ENCODE peak calls at places on chromosomes 7 and 10, in six cellular contexts. F, Y, J, W, T and U are unnamed samples.

GRCh38 chr7:82506702-82507101 is 63.1 kb upstream of the CACNA2D1 start:
- DNase-seq in F (peak), Y (peak), J (no peak), W (no peak), T (no peak), U (no peak)

GRCh38 chr7:46606771-46607170 is 685.7 kb upstream of the IGFBP3 start:
- DNase-seq in F (no peak), Y (no peak), J (no peak), W (no peak), T (no peak), U (no peak)

GRCh38 chr7:25647007-25647406 is 418.7 kb upstream of the NPVF start:
- DNase-seq in F (no peak), Y (no peak), J (no peak), W (no peak), T (no peak), U (no peak)

GRCh38 chr7:94907026-94907419 is 371 bp upstream of the PPP1R9A start:
- DNase-seq in F (no peak), Y (no peak), J (no peak), W (no peak), T (no peak), U (no peak)

GRCh38 chr10:30040597-30040996 is 18.8 kb downstream of the JCAD start:
- DNase-seq in F (no peak), Y (no peak), J (no peak), W (no peak), T (no peak), U (no peak)

GRCh38 chr7:158606671-158607424 is 19.2 kb upstream of the PTPRN2 start:
- DNase-seq in F (no peak), Y (no peak), J (no peak), W (no peak), T (no peak), U (no peak)

GRCh38 chr7:11077816-11078215 is 104.1 kb downstream of the PHF14 start:
- DNase-seq in F (no peak), Y (no peak), J (no peak), W (no peak), T (no peak), U (no peak)

GRCh38 chr10:133257489-133258065 is 19.1 kb downstream of the ADAM8 start:
- DNase-seq in F (no peak), Y (peak), J (peak), W (peak), T (peak), U (no peak)

GRCh38 chr7:21616796-21617436 is 74.1 kb downstream of the DNAH11 start:
- DNase-seq in F (peak), Y (no peak), J (no peak), W (no peak), T (no peak), U (no peak)

GRCh38 chr7:47291461-47292051 is 290.4 kb downstream of the TNS3 start:
- DNase-seq in F (peak), Y (no peak), J (no peak), W (no peak), T (no peak), U (no peak)

GRCh38 chr7:18361756-18362155 is 133.8 kb upstream of the HDAC9 start:
- DNase-seq in F (no peak), Y (no peak), J (no peak), W (peak), T (peak), U (no peak)

GRCh38 chr7:38881947-38882684 is 26.9 kb downstream of the VPS41 start:
- DNase-seq in F (no peak), Y (no peak), J (no peak), W (no peak), T (no peak), U (no peak)

GRCh38 chr7:26100940-26101339 is 51.1 kb upstream of the NFE2L3 start:
- DNase-seq in F (no peak), Y (no peak), J (no peak), W (peak), T (no peak), U (no peak)

DNA sequence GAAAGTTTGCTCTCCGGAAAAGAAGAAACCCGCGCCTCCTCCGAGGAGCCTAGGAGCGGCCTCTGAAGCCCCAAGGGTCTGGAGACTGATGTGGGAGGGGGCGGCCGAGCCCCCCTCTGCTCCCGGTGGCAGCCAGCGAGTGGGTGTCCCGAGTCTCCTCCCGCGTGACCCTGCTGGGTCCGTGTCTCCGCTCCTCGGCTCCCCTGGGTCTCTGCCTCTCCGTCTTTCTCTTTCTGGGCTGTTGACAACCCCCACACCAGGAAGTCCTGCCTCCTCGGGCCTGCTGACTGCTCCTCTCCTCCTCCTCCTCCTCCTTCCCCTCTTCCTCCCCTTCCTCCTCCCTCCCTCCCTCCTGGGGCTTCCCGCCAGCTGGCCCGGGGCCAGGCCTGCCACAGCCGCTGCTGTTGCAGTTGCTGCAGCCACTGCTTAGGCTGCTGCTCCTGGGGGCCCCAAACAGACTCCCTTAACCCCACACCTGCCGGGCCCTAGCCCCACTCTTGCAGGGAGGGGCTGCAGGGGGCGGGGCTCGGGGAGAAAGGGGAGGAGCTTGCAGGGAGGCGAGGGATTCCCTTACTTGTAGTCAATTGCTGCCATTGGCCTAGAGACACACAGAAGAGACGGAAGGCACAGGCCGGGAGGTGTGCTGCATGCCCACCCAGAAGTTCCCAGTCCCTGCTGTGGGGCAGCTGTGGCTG is at the start of gene TSC22D4:
- DNase-seq in F (peak), Y (peak), J (peak), W (peak), T (peak), U (peak)
- H3K27ac ChIP-seq in F (peak), Y (peak), J (peak), W (peak), T (peak), U (peak)

GRCh38 chr7:41010418-41010817 is 692.5 kb downstream of the INHBA start:
- DNase-seq in F (no peak), Y (peak), J (no peak), W (no peak), T (no peak), U (no peak)
- H3K27ac ChIP-seq in F (no peak), Y (peak), J (no peak), W (no peak), T (no peak), U (no peak)

GRCh38 chr10:45181483-45181882 is 133.9 kb downstream of the OR13A1 start:
- DNase-seq in F (no peak), Y (peak), J (no peak), W (peak), T (no peak), U (no peak)
- H3K27ac ChIP-seq in F (no peak), Y (no peak), J (no peak), W (no peak), T (no peak), U (no peak)

GRCh38 chr10:79435271-79436065 is 10.0 kb downstream of the ZCCHC24 start:
- DNase-seq in F (peak), Y (peak), J (no peak), W (no peak), T (no peak), U (no peak)
- H3K27ac ChIP-seq in F (peak), Y (peak), J (peak), W (peak), T (no peak), U (peak)